ENCODE peak calls at places on chromosome 6, in nine cellular contexts. V is foreskin keratinocyte, J is fibroblast of villous mesenchyme, C is progenitor cell of endocrine pancreas, W is HFFc6, B is endothelial cell of umbilical vein, L is neural progenitor cell, R is WTC11, K is fibroblast of pulmonary artery. E is an unnamed sample.

GRCh38 chr6:18119236-18119635 is 3.2 kb downstream of the NHLRC1 start:
- DNase-seq in K (no peak), J (no peak), B (no peak), R (no peak), C (no peak), V (peak; percentile 64), W (no peak), L (no peak), E (no peak)

GRCh38 chr6:21436625-21437024 is 156.9 kb upstream of the SOX4 start:
- DNase-seq in J (no peak), V (no peak), B (no peak), C (no peak), K (no peak), L (no peak), W (no peak), R (no peak), E (no peak)

GRCh38 chr6:42403415-42403814 is 48.3 kb downstream of the TRERF1 start:
- DNase-seq in W (peak; percentile 7), R (no peak), K (peak; percentile 25), C (no peak), B (no peak), J (no peak), L (peak; percentile 42), V (peak; percentile 96), E (no peak)

GRCh38 chr6:105991561-105992314 is 94.4 kb upstream of the PRDM1 start:
- DNase-seq in B (peak; percentile 9), K (no peak), V (peak; percentile 66), W (no peak), L (peak; percentile 32), C (no peak), R (peak; percentile 22), J (no peak), E (no peak)

GRCh38 chr6:105839266-105839665 is 246.9 kb upstream of the PRDM1 start:
- DNase-seq in V (no peak), R (no peak), W (no peak), L (no peak), B (no peak), J (no peak), K (no peak), C (no peak), E (no peak)

GRCh38 chr6:55568779-55569439 is 10.1 kb downstream of the HMGCLL1 start:
- DNase-seq in L (peak; percentile 12), J (peak; percentile 1), W (no peak), C (no peak), B (no peak), R (no peak), V (no peak), K (no peak), E (no peak)

GRCh38 chr6:89085409-89086012 is 5.0 kb downstream of the PNRC1 start:
- DNase-seq in V (no peak), C (no peak), B (no peak), R (no peak), W (no peak), L (no peak), J (peak; percentile 12), K (peak; percentile 44), E (no peak)

GRCh38 chr6:139430897-139431601 is 56.6 kb upstream of the CITED2 start:
- DNase-seq in V (no peak), C (no peak), K (peak; percentile 37), B (no peak), L (no peak), W (no peak), R (no peak), J (peak; percentile 36), E (no peak)

GRCh38 chr6:31339210-31339609 is 17.8 kb downstream of the HLA-B start:
- DNase-seq in K (no peak), C (no peak), W (no peak), B (no peak), L (no peak), V (no peak), J (no peak), R (no peak), E (no peak)

GRCh38 chr6:161228096-161228495 is 45.8 kb downstream of the AGPAT4 start:
- DNase-seq in K (no peak), R (no peak), B (no peak), L (no peak), V (no peak), C (no peak), W (no peak), J (no peak), E (no peak)

GRCh38 chr6:52201046-52201445 is 14.9 kb downstream of the IL17A start:
- DNase-seq in K (no peak), R (no peak), L (no peak), V (no peak), J (no peak), B (no peak), W (no peak), C (no peak), E (no peak)

GRCh38 chr6:134537146-134537555 is 219.2 kb upstream of the SGK1 start:
- DNase-seq in V (peak; percentile 100), R (no peak), K (peak; percentile 70), B (no peak), L (no peak), C (no peak), J (peak; percentile 37), W (peak; percentile 97), E (peak; percentile 44)

GRCh38 chr6:118260833-118261232 is 287.3 kb upstream of the PLN start:
- DNase-seq in L (no peak), B (no peak), R (no peak), K (peak; percentile 10), V (no peak), J (no peak), W (no peak), C (no peak), E (no peak)

GRCh38 chr6:142335415-142335814 is 33.6 kb downstream of the ADGRG6 start:
- DNase-seq in B (no peak), W (no peak), L (no peak), K (no peak), R (no peak), V (no peak), J (no peak), C (no peak), E (no peak)

GRCh38 chr6:138036955-138037592 is 70.1 kb downstream of the PERP start:
- DNase-seq in J (no peak), V (peak; percentile 89), B (no peak), W (peak; percentile 53), L (no peak), R (no peak), C (no peak), K (no peak), E (no peak)

GRCh38 chr6:125974214-125974866 is 12.0 kb upstream of the TRMT11 start:
- DNase-seq in W (peak; percentile 59), L (peak; percentile 34), J (peak; percentile 79), K (peak; percentile 85), B (peak; percentile 73), R (no peak), C (no peak), V (peak; percentile 27), E (no peak)

GRCh38 chr6:465531-466348 is 74.2 kb downstream of the IRF4 start:
- DNase-seq in L (no peak), J (no peak), V (no peak), K (no peak), B (no peak), W (no peak), C (no peak), R (no peak), E (no peak)

GRCh38 chr6:104227502-104227901 is 632.2 kb downstream of the HACE1 start:
- DNase-seq in L (no peak), C (no peak), W (no peak), J (no peak), V (no peak), B (no peak), R (no peak), K (no peak), E (no peak)

GRCh38 chr6:139017227-139017626 is 11.3 kb upstream of the ABRACL start:
- DNase-seq in L (peak; percentile 8), W (no peak), B (no peak), C (no peak), K (no peak), R (no peak), V (no peak), J (no peak), E (no peak)

GRCh38 chr6:1230281-1230680 is 81.6 kb upstream of the FOXQ1 start:
- DNase-seq in W (no peak), J (no peak), B (no peak), V (no peak), K (no peak), C (no peak), L (no peak), R (no peak), E (no peak)

DNA sequence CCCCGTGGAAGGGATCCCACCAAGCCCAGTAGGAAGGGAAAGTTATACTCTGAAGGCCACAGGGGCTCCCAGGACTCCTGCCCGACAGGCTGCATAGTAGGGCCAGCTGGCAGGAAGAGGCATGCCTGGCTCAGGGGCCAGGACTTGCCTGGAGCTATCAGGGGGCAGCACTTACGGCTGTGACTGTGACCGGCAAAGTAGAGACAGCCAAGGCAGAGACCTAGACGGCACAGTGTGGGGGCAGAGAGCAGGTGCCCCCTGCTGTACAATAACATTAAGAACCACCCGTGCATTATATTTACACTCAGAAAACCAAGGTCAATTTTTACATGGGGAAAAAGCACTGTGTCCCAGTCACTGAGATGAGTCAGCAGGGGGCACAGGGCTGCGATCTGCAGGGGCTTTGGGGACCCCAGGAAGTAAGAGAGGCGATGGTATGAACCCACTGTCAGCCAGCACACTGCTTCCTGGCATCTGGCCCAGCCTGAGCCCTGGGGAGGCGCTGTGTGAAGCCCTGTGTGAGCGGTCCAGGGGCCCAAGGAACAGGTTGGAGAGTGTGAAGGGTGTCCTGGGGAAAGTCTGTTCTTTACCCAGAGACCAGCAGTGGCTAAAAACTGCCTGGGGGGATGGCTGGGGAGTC is 9.9 kb downstream of the CCDC167 start:
- DNase-seq in K (no peak), W (no peak), L (no peak), B (no peak), R (no peak), V (no peak), J (no peak), C (no peak), E (no peak)
- TF ChIP-seq CTCF in K (peak; percentile 12), W (peak; percentile 70), L (no peak), B (no peak), R (no peak), V (peak; percentile 42), J (peak; percentile 16), C (no peak), E (peak; percentile 4)

GRCh38 chr6:7993952-7994351 is 70.2 kb downstream of the BLOC1S5 start:
- DNase-seq in J (no peak), L (no peak), V (no peak), W (no peak), B (no peak), R (no peak), C (no peak), K (no peak), E (no peak)
- TF ChIP-seq CTCF in J (no peak), L (peak; percentile 37), V (peak; percentile 12), W (no peak), B (no peak), R (no peak), C (no peak), K (no peak), E (no peak)

GRCh38 chr6:77290798-77291197 is 172.5 kb downstream of the HTR1B start:
- DNase-seq in J (no peak), C (no peak), R (no peak), W (no peak), B (peak; percentile 77), L (no peak), V (peak; percentile 16), K (peak; percentile 16), E (no peak)
- TF ChIP-seq CTCF in J (no peak), C (no peak), R (no peak), W (no peak), B (no peak), L (no peak), V (no peak), K (no peak), E (no peak)

GRCh38 chr6:99334526-99335127 is 14.8 kb downstream of the FAXC start:
- DNase-seq in R (no peak), V (peak; percentile 56), C (no peak), K (peak; percentile 70), L (peak; percentile 66), W (peak; percentile 60), B (peak; percentile 49), J (peak; percentile 55), E (peak; percentile 7)
- TF ChIP-seq CTCF in R (peak; percentile 32), V (peak; percentile 79), C (peak; percentile 60), K (peak; percentile 79), L (peak; percentile 70), W (peak; percentile 80), B (peak; percentile 37), J (peak; percentile 66), E (peak; percentile 59)

E was measured in AG09319.